ENCODE peak calls at places on chromosomes 16 and 17, in nine cellular contexts. K is adrenal gland, U is breast epithelium, G is transverse colon, Z is testis, X is esophagus squamous epithelium, Y is A549, M is ovary, N is body of pancreas. H is an unnamed sample.

GRCh38 chr16:87012954-87013938 is 303.9 kb downstream of the C16orf95 start:
- DNase-seq in K (no peak), U (no peak), G (no peak), Z (peak; percentile 21), X (no peak), Y (no peak), M (no peak), N (no peak), H (no peak)

GRCh38 chr17:17497845-17498520 is 1.8 kb upstream of the RASD1 start:
- DNase-seq in K (no peak), U (no peak), G (no peak), Z (no peak), X (no peak), Y (no peak), M (no peak), N (no peak), H (no peak)

GRCh38 chr16:59259074-59259963 is 525.2 kb upstream of the GOT2 start:
- DNase-seq in K (no peak), U (no peak), G (no peak), Z (no peak), X (no peak), Y (no peak), M (no peak), N (no peak), H (no peak)

GRCh38 chr17:81898885-81899284 is 3.2 kb upstream of the NPB start:
- DNase-seq in K (no peak), U (no peak), G (no peak), Z (no peak), X (no peak), Y (no peak), M (no peak), N (no peak), H (no peak)

GRCh38 chr17:76501018-76501826 is at the start of gene RHBDF2:
- DNase-seq in K (peak; percentile 91), U (peak; percentile 87), G (peak; percentile 96), Z (peak; percentile 93), X (no peak), Y (peak; percentile 87), M (peak; percentile 89), N (peak; percentile 95), H (peak; percentile 89)

GRCh38 chr17:35540589-35541404 is 3.3 kb upstream of the SLFN12L start:
- DNase-seq in K (peak; percentile 45), U (no peak), G (peak; percentile 49), Z (peak; percentile 36), X (peak; percentile 16), Y (no peak), M (no peak), N (no peak), H (no peak)

GRCh38 chr17:8012996-8013640 is 10.7 kb downstream of the GUCY2D start:
- DNase-seq in K (no peak), U (no peak), G (no peak), Z (no peak), X (no peak), Y (no peak), M (no peak), N (no peak), H (no peak)

GRCh38 chr17:17156107-17156506 is 50.0 kb downstream of the PLD6 start:
- DNase-seq in K (no peak), U (peak; percentile 46), G (no peak), Z (no peak), X (no peak), Y (no peak), M (no peak), N (no peak), H (peak; percentile 82)

GRCh38 chr17:71883845-71884244 is 237.0 kb upstream of the SOX9 start:
- DNase-seq in K (no peak), U (no peak), G (no peak), Z (no peak), X (no peak), Y (no peak), M (no peak), N (no peak), H (no peak)

GRCh38 chr16:50309527-50310307 is 43.4 kb downstream of the ADCY7 start:
- DNase-seq in K (no peak), U (no peak), G (no peak), Z (peak; percentile 47), X (no peak), Y (no peak), M (peak; percentile 64), N (no peak), H (no peak)

GRCh38 chr17:69375229-69375628 is 39.3 kb upstream of the MAP2K6 start:
- DNase-seq in K (no peak), U (no peak), G (no peak), Z (no peak), X (no peak), Y (no peak), M (no peak), N (no peak), H (no peak)

GRCh38 chr16:4116328-4117249 is at the start of gene ADCY9:
- DNase-seq in K (peak; percentile 72), U (no peak), G (peak; percentile 82), Z (peak; percentile 87), X (no peak), Y (peak; percentile 69), M (peak; percentile 73), N (peak; percentile 84), H (peak; percentile 83)
- TF ChIP-seq POLR2A in K (peak; percentile 21), U (no peak), G (peak; percentile 41), Z (no peak), X (peak; percentile 60), Y (peak; percentile 73), M (peak; percentile 53), N (peak; percentile 67), H (peak; percentile 94)

GRCh38 chr16:57892041-57892440 is 78.9 kb downstream of the CNGB1 start:
- DNase-seq in K (peak; percentile 38), U (no peak), G (no peak), Z (no peak), X (no peak), Y (no peak), M (no peak), N (no peak), H (peak; percentile 85)

GRCh38 chr16:57889522-57889921 is 81.4 kb downstream of the CNGB1 start:
- DNase-seq in K (no peak), U (no peak), G (no peak), Z (no peak), X (no peak), Y (no peak), M (no peak), N (no peak), H (no peak)

GRCh38 chr16:57889111-57889510 is 81.8 kb downstream of the CNGB1 start:
- DNase-seq in K (no peak), U (no peak), G (no peak), Z (no peak), X (no peak), Y (no peak), M (no peak), N (no peak), H (no peak)

GRCh38 chr16:57890752-57891111 is 80.2 kb downstream of the CNGB1 start:
- DNase-seq in K (no peak), U (no peak), G (no peak), Z (no peak), X (no peak), Y (no peak), M (no peak), N (no peak), H (no peak)

GRCh38 chr16:57889960-57890751 is 80.8 kb downstream of the CNGB1 start:
- DNase-seq in K (peak; percentile 60), U (no peak), G (no peak), Z (no peak), X (no peak), Y (no peak), M (no peak), N (no peak), H (no peak)
- H3K4me3 ChIP-seq in K (no peak overlapping the region), U (no peak overlapping the region), G (no peak overlapping the region), Z (no peak overlapping the region), X (no peak overlapping the region), Y (no peak overlapping the region), M (no peak overlapping the region), N (no peak overlapping the region), H (no peak overlapping the region)

DNA sequence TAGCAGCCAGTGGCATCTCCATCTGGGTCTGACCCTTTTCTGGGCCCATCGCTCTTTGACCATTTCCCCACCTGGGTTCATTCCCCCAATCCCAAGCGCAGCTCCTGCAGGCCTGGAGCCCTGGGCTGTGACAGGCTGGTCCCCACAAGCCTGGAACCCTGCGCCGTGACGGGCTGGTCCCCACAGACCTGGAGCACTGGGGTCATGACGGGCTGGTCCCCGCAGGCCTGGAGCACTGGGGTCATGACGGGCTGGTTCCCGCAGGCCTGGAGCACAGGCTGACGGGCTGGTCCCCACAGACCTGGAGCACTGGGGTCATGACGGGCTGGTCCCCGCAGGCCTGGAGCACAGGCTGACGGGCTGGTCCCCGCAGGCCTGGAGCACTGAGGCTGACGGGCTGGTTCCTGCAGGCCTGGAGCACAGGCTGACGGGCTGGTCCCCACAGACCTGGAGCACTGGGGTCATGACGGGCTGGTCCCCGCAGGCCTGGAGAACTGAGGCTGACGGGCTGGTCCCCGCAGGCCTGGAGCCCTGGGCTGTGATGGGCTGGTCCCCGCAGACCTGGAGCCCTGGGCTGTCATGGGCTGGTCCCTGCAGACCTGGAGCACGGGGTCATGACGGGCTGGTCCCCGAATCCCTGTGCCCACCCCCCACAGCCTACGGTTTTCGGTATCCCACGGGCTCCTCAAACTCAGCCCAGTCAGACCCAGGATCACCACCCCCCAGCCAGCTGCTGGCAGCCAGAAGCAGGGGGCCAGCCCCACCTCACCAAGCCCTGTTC is 16.6 kb downstream of the TMC6 start:
- DNase-seq in K (no peak), U (no peak), G (no peak), Z (no peak), X (no peak), Y (no peak), M (no peak), N (no peak), H (no peak)
- TF ChIP-seq POLR2A in K (no peak), U (no peak), G (no peak), Z (no peak), X (no peak), Y (no peak), M (no peak), N (no peak), H (no peak)

GRCh38 chr16:1537763-1538289 is 4.4 kb downstream of the TMEM204 start:
- DNase-seq in K (no peak), U (no peak), G (no peak), Z (no peak), X (no peak), Y (no peak), M (no peak), N (no peak), H (no peak)
- H3K4me3 ChIP-seq in K (peak overlapping the region; percentile 56), U (no peak overlapping the region), G (no peak overlapping the region), Z (no peak overlapping the region), X (no peak overlapping the region), Y (no peak overlapping the region), M (no peak overlapping the region), N (no peak overlapping the region), H (no peak overlapping the region)